ENCODE peak calls at places on chromosomes 11 and 22, in nine cellular contexts. U is stimulated activated CD4-positive, alpha-beta T cell treated with anti-CD3 and anti-CD28 coated beads, Interleukin-2, amount 100 ng/mL, for 48 hours; W is activated CD8-positive, alpha-beta memory T cell treated with anti-CD3 and anti-CD28 coated beads, Interleukin-2, amount 10 ng/mL, durations not matched to agents 7 days and 5 days; B is stimulated activated CD8-positive, alpha-beta memory T cell treated with anti-CD3 and anti-CD28 coated beads, Interleukin-15, amount 100 ng/mL, for 1 hour; H is T-helper 1 cell; T is HEK293T; J is NCI-H345; K is ELR; P is IMR-90. D is an unnamed sample.

GRCh38 chr11:2741006-2741376 is 41.2 kb upstream of the KCNQ1OT1 start:
- DNase-seq in U (no peak), H (no peak), J (no peak), K (no peak), W (no peak), T (no peak), P (no peak), B (no peak), D (no peak)

GRCh38 chr11:75239551-75240290 is 853 bp upstream of the TPBGL start:
- DNase-seq in P (no peak), K (no peak), W (peak; percentile 39), H (no peak), B (no peak), U (no peak), T (no peak), J (no peak), D (no peak)

GRCh38 chr11:96055706-96056387 is 131.9 kb upstream of the MTMR2 start:
- DNase-seq in B (no peak), U (no peak), K (peak; percentile 78), J (peak; percentile 8), H (no peak), P (peak; percentile 62), T (no peak), W (no peak), D (no peak)

GRCh38 chr11:27200779-27201453 is 160.3 kb downstream of the BBOX1 start:
- DNase-seq in K (no peak), W (no peak), J (no peak), B (no peak), U (no peak), P (no peak), H (no peak), T (no peak), D (no peak)

GRCh38 chr11:106670069-106670468 is 348.2 kb downstream of the GUCY1A2 start:
- DNase-seq in B (no peak), W (no peak), T (no peak), K (no peak), P (peak; percentile 4), H (no peak), U (no peak), J (no peak), D (no peak)

GRCh38 chr11:17641792-17642350 is 77.5 kb upstream of the MYOD1 start:
- DNase-seq in B (no peak), W (no peak), H (no peak), J (no peak), T (no peak), P (no peak), U (no peak), K (no peak), D (no peak)

GRCh38 chr11:2944953-2945756 is 15.9 kb upstream of the PHLDA2 start:
- DNase-seq in J (no peak), K (peak; percentile 59), W (no peak), U (peak; percentile 44), B (no peak), H (no peak), P (peak; percentile 90), T (no peak), D (peak; percentile 52)

GRCh38 chr22:23158516-23159286 is 13.4 kb downstream of the RAB36 start:
- DNase-seq in H (no peak), U (no peak), B (no peak), K (no peak), P (no peak), T (no peak), W (no peak), J (no peak), D (no peak)

GRCh38 chr11:2207773-2208621 is 36.4 kb upstream of the TH start:
- DNase-seq in J (no peak), U (no peak), B (no peak), T (no peak), H (no peak), W (peak; percentile 36), K (no peak), P (no peak), D (no peak)

GRCh38 chr11:15073361-15074205 is at the start of gene CALCB:
- DNase-seq in J (peak; percentile 73), W (no peak), T (peak; percentile 63), H (no peak), U (peak; percentile 31), B (no peak), P (peak; percentile 10), K (peak; percentile 4), D (no peak)

GRCh38 chr11:109247071-109247470 is 174.9 kb upstream of the C11orf87 start:
- DNase-seq in K (peak; percentile 79), T (no peak), J (no peak), W (no peak), B (no peak), H (no peak), U (no peak), P (peak; percentile 43), D (no peak)

GRCh38 chr11:363948-364761 is 5.1 kb upstream of the B4GALNT4 start:
- DNase-seq in U (peak; percentile 46), K (peak; percentile 65), H (no peak), P (no peak), B (peak; percentile 32), W (peak; percentile 67), J (peak; percentile 74), T (no peak), D (no peak)

GRCh38 chr11:66907751-66908173 is 50.4 kb downstream of the PC start:
- DNase-seq in W (no peak), T (no peak), P (no peak), U (no peak), B (no peak), H (no peak), K (no peak), J (no peak), D (no peak)

GRCh38 chr11:76604652-76605241 is 65.8 kb downstream of the LRRC32 start:
- DNase-seq in K (no peak), U (no peak), T (no peak), J (no peak), H (no peak), W (no peak), B (no peak), P (peak; percentile 76), D (no peak)

GRCh38 chr11:10514210-10514609 is 26.8 kb downstream of the RNF141 start:
- DNase-seq in W (no peak), P (peak; percentile 49), T (no peak), J (no peak), U (no peak), B (no peak), H (no peak), K (peak; percentile 66), D (no peak)

GRCh38 chr22:23230348-23231068 is 50.2 kb downstream of the BCR start:
- DNase-seq in P (no peak), H (no peak), J (peak; percentile 72), U (no peak), B (no peak), T (no peak), W (no peak), K (no peak), D (no peak)

GRCh38 chr11:1484716-1485503 is 1.7 kb downstream of the MOB2 start:
- DNase-seq in T (no peak), P (no peak), J (no peak), K (no peak), W (no peak), B (no peak), H (no peak), U (no peak), D (no peak)

GRCh38 chr22:30943368-30943767 is 25.2 kb downstream of the MORC2 start:
- DNase-seq in B (peak; percentile 32), P (no peak), W (peak; percentile 92), U (no peak), K (no peak), J (no peak), T (no peak), H (peak; percentile 26), D (no peak)

GRCh38 chr11:88175707-88176066 is 444 bp upstream of the RAB38 start:
- DNase-seq in B (no peak), W (no peak), U (no peak), P (peak; percentile 7), T (no peak), H (no peak), J (no peak), K (peak; percentile 40), D (no peak)

GRCh38 chr11:134637091-134638015 is 225.3 kb upstream of the B3GAT1 start:
- DNase-seq in J (no peak), W (peak; percentile 19), H (no peak), U (no peak), T (no peak), B (no peak), K (no peak), P (no peak), D (no peak)

GRCh38 chr11:65884716-65885092 is 3.6 kb downstream of the FIBP start:
- DNase-seq in P (peak; percentile 65), T (peak; percentile 76), K (peak; percentile 77), W (peak; percentile 87), B (peak; percentile 63), U (peak; percentile 85), J (peak; percentile 72), H (peak; percentile 64), D (peak; percentile 74)

GRCh38 chr22:45758603-45759002 is 87.0 kb downstream of the ATXN10 start:
- DNase-seq in B (no peak), T (peak; percentile 20), P (no peak), K (no peak), W (no peak), H (no peak), U (no peak), J (no peak), D (no peak)

GRCh38 chr11:57279131-57279530 is 42.1 kb upstream of the APLNR start:
- DNase-seq in B (no peak), U (no peak), J (no peak), T (no peak), W (no peak), P (peak; percentile 77), K (no peak), H (no peak), D (no peak)

GRCh38 chr11:64438986-64439771 is 80.2 kb downstream of the RPS6KA4 start:
- DNase-seq in T (no peak), J (no peak), K (no peak), P (no peak), B (no peak), H (no peak), U (no peak), W (no peak), D (no peak)

GRCh38 chr11:76666408-76666807 is 4.1 kb downstream of the LRRC32 start:
- DNase-seq in U (no peak), J (no peak), W (no peak), H (peak; percentile 1), T (no peak), K (no peak), B (no peak), P (peak; percentile 46), D (no peak)

GRCh38 chr11:68298659-68299516 is 13.5 kb upstream of the LRP5 start:
- DNase-seq in T (no peak), U (no peak), H (no peak), K (no peak), P (no peak), W (no peak), B (no peak), J (no peak), D (no peak)

GRCh38 chr11:68954970-68955958 is 25.5 kb downstream of the MRGPRD start:
- DNase-seq in P (peak; percentile 45), T (no peak), W (no peak), K (peak; percentile 78), U (no peak), J (no peak), B (no peak), H (no peak), D (no peak)

GRCh38 chr22:28999510-29000224 is 62.0 kb downstream of the C22orf31 start:
- DNase-seq in K (no peak), J (no peak), U (no peak), T (no peak), H (no peak), P (no peak), B (no peak), W (no peak), D (no peak)

GRCh38 chr11:59025097-59025496 is 61.0 kb upstream of the GLYATL1B start:
- DNase-seq in W (no peak), T (no peak), H (no peak), P (no peak), J (no peak), U (no peak), B (no peak), K (no peak), D (no peak)

GRCh38 chr11:129636926-129637325 is 178.7 kb upstream of the TMEM45B start:
- DNase-seq in J (no peak), B (no peak), K (no peak), U (no peak), P (no peak), W (no peak), T (no peak), H (no peak), D (no peak)

GRCh38 chr11:27116684-27117083 is 76.1 kb downstream of the BBOX1 start:
- DNase-seq in P (no peak), H (no peak), K (no peak), U (no peak), B (no peak), T (peak; percentile 8), J (no peak), W (no peak), D (no peak)